ENCODE peak calls at places on chromosomes 11 and 22, in five cellular contexts. M, E, D, J and B are unnamed samples.

GRCh38 chr22:21025266-21025665 is 7.1 kb downstream of the SLC7A4 start:
- DNase-seq in M (no peak), E (no peak), D (no peak), J (no peak), B (no peak)

GRCh38 chr11:12838463-12839120 is 164.4 kb downstream of the TEAD1 start:
- DNase-seq in M (peak), E (no peak), D (peak), J (no peak), B (no peak)

GRCh38 chr11:44496391-44496790 is 69.1 kb upstream of the CD82 start:
- DNase-seq in M (no peak), E (no peak), D (no peak), J (no peak), B (no peak)

GRCh38 chr11:34346551-34346950 is 11.3 kb downstream of the ABTB2 start:
- DNase-seq in M (peak), E (no peak), D (peak), J (no peak), B (no peak)

GRCh38 chr11:16338397-16338796 is 17.9 kb downstream of the SOX6 start:
- DNase-seq in M (no peak), E (no peak), D (no peak), J (no peak), B (no peak)

GRCh38 chr11:26286472-26287066 is 45.4 kb upstream of the ANO3 start:
- DNase-seq in M (peak), E (no peak), D (peak), J (no peak), B (peak)

GRCh38 chr22:36405671-36406070 is 17.9 kb upstream of the MYH9 start:
- DNase-seq in M (peak), E (peak), D (peak), J (peak), B (no peak)

GRCh38 chr22:46058591-46059519 is 81.9 kb upstream of the WNT7B start:
- DNase-seq in M (peak), E (no peak), D (peak), J (no peak), B (no peak)

GRCh38 chr11:119284344-119285157 is 32.4 kb downstream of the MCAM start:
- DNase-seq in M (peak), E (no peak), D (peak), J (no peak), B (peak)

GRCh38 chr11:86066033-86066432 is 2.9 kb downstream of the PICALM start:
- DNase-seq in M (no peak), E (no peak), D (no peak), J (no peak), B (no peak)

GRCh38 chr11:10806206-10806605 is 2.5 kb downstream of the EIF4G2 start:
- DNase-seq in M (no peak), E (no peak), D (no peak), J (no peak), B (no peak)

GRCh38 chr11:2443406-2443805 is 908 bp downstream of the TRPM5 start:
- DNase-seq in M (no peak), E (no peak), D (no peak), J (no peak), B (no peak)

GRCh38 chr11:48095779-48096470 is 115.6 kb downstream of the PTPRJ start:
- DNase-seq in M (no peak), E (no peak), D (peak), J (no peak), B (no peak)

GRCh38 chr22:30400159-30400558 is 3.3 kb downstream of the SEC14L2 start:
- DNase-seq in M (no peak), E (no peak), D (no peak), J (no peak), B (no peak)

GRCh38 chr11:2100361-2101170 is 38.6 kb downstream of the IGF2 start:
- DNase-seq in M (no peak), E (no peak), D (no peak), J (no peak), B (peak)